ENCODE peak calls at places on chromosome 9, in six cellular contexts. Y, A, F, T, M and X are unnamed samples.

GRCh38 chr9:96129698-96130097 is 172.3 kb downstream of the HSD17B3 start:
- DNase-seq in M (no peak), A (no peak), Y (no peak), F (no peak), T (no peak), X (no peak)

GRCh38 chr9:126664893-126665695 is 51.4 kb downstream of the LMX1B start:
- DNase-seq in Y (no peak), F (no peak), A (no peak), T (no peak), M (no peak), X (no peak)

GRCh38 chr9:133708123-133708769 is 29.9 kb downstream of the SARDH start:
- DNase-seq in F (no peak), M (peak; percentile 4), A (no peak), T (no peak), Y (peak; percentile 63), X (no peak)

GRCh38 chr9:2676466-2676865 is 40.8 kb upstream of the KCNV2 start:
- DNase-seq in F (no peak), Y (no peak), M (no peak), T (no peak), A (no peak), X (no peak)

GRCh38 chr9:91727316-91727861 is 222.6 kb downstream of the ROR2 start:
- DNase-seq in A (no peak), T (no peak), M (no peak), Y (no peak), F (peak; percentile 28), X (peak; percentile 47)

GRCh38 chr9:96058218-96058617 is 182.7 kb downstream of the ERCC6L2 start:
- DNase-seq in A (no peak), M (no peak), Y (no peak), F (no peak), T (no peak), X (no peak)

GRCh38 chr9:116288658-116289057 is 135.1 kb downstream of the PAPPA start:
- DNase-seq in M (no peak), Y (no peak), A (peak; percentile 98), F (peak; percentile 98), T (no peak), X (no peak)

GRCh38 chr9:33320230-33320567 is 29.9 kb downstream of the NFX1 start:
- DNase-seq in F (no peak), Y (no peak), M (no peak), T (no peak), A (no peak), X (no peak)

GRCh38 chr9:130997925-130998595 is 10.9 kb upstream of the LAMC3 start:
- DNase-seq in F (peak; percentile 32), M (peak; percentile 61), T (no peak), A (peak; percentile 26), Y (peak; percentile 91), X (peak; percentile 83)

GRCh38 chr9:129128689-129129088 is 17.5 kb downstream of the PTPA start:
- DNase-seq in F (no peak), A (no peak), M (no peak), Y (no peak), T (no peak), X (no peak)

GRCh38 chr9:27447036-27447700 is 76.9 kb upstream of the IFNK start:
- DNase-seq in T (no peak), Y (no peak), F (no peak), M (no peak), A (no peak), X (no peak)

GRCh38 chr9:107387401-107387800 is 102.2 kb downstream of the KLF4 start:
- DNase-seq in Y (no peak), T (no peak), F (no peak), A (no peak), M (peak; percentile 21), X (no peak)

GRCh38 chr9:136328011-136328621 is 777 bp downstream of the GPSM1 start:
- DNase-seq in Y (no peak), M (no peak), A (no peak), F (no peak), T (no peak), X (no peak)

GRCh38 chr9:127397722-127398647 is 1.0 kb downstream of the SLC2A8 start:
- DNase-seq in A (no peak), T (peak; percentile 61), Y (peak; percentile 86), M (peak; percentile 60), F (peak; percentile 25), X (peak; percentile 76)

GRCh38 chr9:132498811-132499210 is 83.6 kb upstream of the BARHL1 start:
- DNase-seq in M (no peak), A (no peak), F (peak; percentile 13), Y (no peak), T (no peak), X (no peak)

GRCh38 chr9:10396641-10397040 is 216.2 kb downstream of the PTPRD start:
- DNase-seq in A (no peak), M (no peak), T (no peak), Y (no peak), F (no peak), X (no peak)

GRCh38 chr9:85038824-85039540 is 369.5 kb downstream of the NTRK2 start:
- DNase-seq in M (no peak), T (no peak), F (peak; percentile 71), Y (no peak), A (peak; percentile 73), X (no peak)

GRCh38 chr9:19408316-19408692 is 505 bp upstream of the ACER2 start:
- DNase-seq in T (peak; percentile 73), F (peak; percentile 6), A (no peak), Y (no peak), M (peak; percentile 77), X (no peak)

GRCh38 chr9:36018755-36019720 is 17.7 kb upstream of the RECK start:
- DNase-seq in M (no peak), A (peak; percentile 87), F (peak; percentile 89), T (no peak), Y (no peak), X (no peak)

GRCh38 chr9:16598316-16598715 is 272.2 kb downstream of the BNC2 start:
- DNase-seq in F (peak; percentile 69), T (no peak), M (no peak), Y (no peak), A (peak; percentile 60), X (no peak)

GRCh38 chr9:70131296-70131695 is 87.6 kb downstream of the MAMDC2 start:
- DNase-seq in F (no peak), M (no peak), A (no peak), T (no peak), Y (no peak), X (no peak)

GRCh38 chr9:21153688-21154608 is 12.3 kb upstream of the IFNW1 start:
- DNase-seq in Y (no peak), F (peak; percentile 22), T (no peak), A (peak; percentile 11), M (no peak), X (no peak)

GRCh38 chr9:132977626-132978450 is 656 bp upstream of the GFI1B start:
- DNase-seq in A (no peak), T (peak; percentile 62), F (peak; percentile 21), M (peak; percentile 20), Y (peak; percentile 81), X (peak; percentile 87)

GRCh38 chr9:91426123-91426745 is 2.6 kb upstream of the NFIL3 start:
- DNase-seq in T (no peak), Y (no peak), A (no peak), M (no peak), F (peak; percentile 21), X (no peak)

GRCh38 chr9:125150349-125151245 is 7.3 kb upstream of the SCAI start:
- DNase-seq in F (no peak), T (peak; percentile 18), A (no peak), M (no peak), Y (no peak), X (no peak)
- H3K36me3 ChIP-seq in F (peaks cover 2% of the 10 kb centered on the region), T (peaks cover 44% of the 10 kb centered on the region), A (peaks cover 32% of the 10 kb centered on the region), M (peaks cover 44% of the 10 kb centered on the region), Y (peaks cover 9% of the 10 kb centered on the region), X (no peaks in the 10 kb centered on the region)

GRCh38 chr9:111455638-111456037 is 28.5 kb downstream of the ECPAS start:
- DNase-seq in F (no peak), M (no peak), A (no peak), Y (no peak), T (no peak), X (no peak)

GRCh38 chr9:111450114-111450513 is 34.1 kb downstream of the ECPAS start:
- DNase-seq in T (no peak), F (no peak), Y (no peak), M (no peak), A (no peak), X (no peak)

GRCh38 chr9:111449705-111450104 is 34.5 kb downstream of the ECPAS start:
- DNase-seq in F (no peak), A (no peak), T (no peak), M (no peak), Y (no peak), X (no peak)

GRCh38 chr9:111454751-111455150 is 29.4 kb downstream of the ECPAS start:
- DNase-seq in M (no peak), A (no peak), T (no peak), F (no peak), Y (no peak), X (no peak)

GRCh38 chr9:111451570-111451969 is 32.6 kb downstream of the ECPAS start:
- DNase-seq in A (no peak), F (no peak), Y (no peak), T (no peak), M (no peak), X (no peak)
- H3K4me3 ChIP-seq in A (no peak overlapping the region), F (no peak overlapping the region), Y (no peak overlapping the region), T (no peak overlapping the region), M (no peak overlapping the region), X (no peak overlapping the region)

GRCh38 chr9:115024925-115025535 is 92.9 kb downstream of the TNC start:
- DNase-seq in Y (no peak), T (no peak), A (peak; percentile 63), M (no peak), F (peak; percentile 72), X (peak; percentile 68)

GRCh38 chr9:115025721-115026120 is 92.2 kb downstream of the TNC start:
- DNase-seq in Y (no peak), A (peak; percentile 61), M (no peak), F (peak; percentile 76), T (no peak), X (no peak)

GRCh38 chr9:115018547-115019435 is 88.4 kb upstream of the TNFSF8 start:
- DNase-seq in F (peak; percentile 91), A (peak; percentile 89), Y (no peak), T (no peak), M (no peak), X (peak; percentile 51)

GRCh38 chr9:115022760-115023434 is 92.5 kb upstream of the TNFSF8 start:
- DNase-seq in T (no peak), M (no peak), F (peak; percentile 99), Y (no peak), A (peak; percentile 99), X (no peak)
- H3K36me3 ChIP-seq in T (no peaks in the 10 kb centered on the region), M (no peaks in the 10 kb centered on the region), F (peaks cover 16% of the 10 kb centered on the region), Y (peaks cover 3% of the 10 kb centered on the region), A (peaks cover 42% of the 10 kb centered on the region), X (no peaks in the 10 kb centered on the region)

DNA sequence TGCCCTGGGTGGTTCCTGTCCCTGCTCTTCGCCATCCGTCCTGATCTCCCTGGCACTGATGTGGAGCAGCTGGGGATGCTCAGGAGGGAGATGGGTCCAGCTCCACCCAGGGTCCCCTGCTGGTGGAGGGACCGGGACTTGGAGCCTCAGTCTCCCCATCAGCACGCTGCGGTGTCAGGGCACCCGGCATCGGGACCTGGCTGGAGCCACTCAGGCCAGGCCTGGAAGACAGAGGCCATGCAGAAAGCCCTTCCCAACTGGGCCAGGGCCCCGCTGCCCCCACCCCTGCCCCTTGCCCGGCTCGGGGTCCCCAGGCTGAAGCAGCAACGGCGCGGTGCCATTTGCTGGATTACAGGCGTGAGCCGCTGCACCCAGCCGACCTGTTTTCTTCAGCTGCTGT is 40.3 kb upstream of the NSMF start:
- DNase-seq in A (no peak), T (no peak), M (no peak), Y (peak; percentile 68), F (no peak), X (no peak)
- H3K4me3 ChIP-seq in A (no peak overlapping the region), T (no peak overlapping the region), M (no peak overlapping the region), Y (no peak overlapping the region), F (no peak overlapping the region), X (no peak overlapping the region)

GRCh38 chr9:111414406-111414805 is 69.8 kb downstream of the ECPAS start:
- DNase-seq in F (no peak), M (no peak), Y (no peak), A (no peak), T (no peak), X (no peak)
- H3K36me3 ChIP-seq in F (peaks cover 17% of the 10 kb centered on the region), M (peaks cover 82% of the 10 kb centered on the region), Y (no peaks in the 10 kb centered on the region), A (peaks cover 47% of the 10 kb centered on the region), T (peaks cover 72% of the 10 kb centered on the region), X (no peaks in the 10 kb centered on the region)